ENCODE peak calls at places on chromosomes 16 and 17, in nine cellular contexts. F is central memory CD4-positive, alpha-beta T cell; B is glomerular endothelial cell; Z is NCI-H1105; R is activated T-cell treated with anti-CD3 and anti-CD28 coated beads, Interleukin-2, amount 50 U/mL, for 72 hours; D is esophagus muscularis mucosa; C is foreskin fibroblast; X is NCI-H1048; W is renal cortical epithelial cell. P is an unnamed sample.

GRCh38 chr16:85579199-85579598 is 33.9 kb upstream of the GSE1 start:
- DNase-seq in B (no peak), F (no peak), X (no peak), D (no peak), Z (no peak), W (no peak), C (no peak), R (no peak), P (no peak)

GRCh38 chr17:48722201-48722907 is at the start of gene PRAC1:
- DNase-seq in W (no peak), F (no peak), Z (no peak), R (no peak), B (no peak), X (no peak), D (no peak), C (no peak), P (no peak)

GRCh38 chr16:8958344-8958808 is 5.3 kb downstream of the USP7 start:
- DNase-seq in C (peak; percentile 79), Z (no peak), D (no peak), B (no peak), F (peak; percentile 25), X (no peak), R (peak; percentile 23), W (no peak), P (no peak)

GRCh38 chr16:85557976-85558589 is 55.0 kb upstream of the GSE1 start:
- DNase-seq in F (no peak), C (no peak), X (no peak), Z (peak; percentile 40), R (no peak), W (no peak), B (no peak), D (no peak), P (peak; percentile 46)

GRCh38 chr17:78974635-78975591 is 4.8 kb downstream of the LGALS3BP start:
- DNase-seq in Z (no peak), D (peak; percentile 93), W (peak; percentile 65), B (peak; percentile 16), C (peak; percentile 88), X (no peak), F (no peak), R (no peak), P (peak; percentile 66)

GRCh38 chr17:34859652-34860051 is 101.6 kb downstream of the CCT6B start:
- DNase-seq in Z (no peak), W (no peak), B (no peak), X (no peak), D (no peak), F (no peak), C (no peak), R (no peak), P (no peak)

GRCh38 chr17:50263293-50264262 is 10.7 kb upstream of the TMEM92 start:
- DNase-seq in C (no peak), D (no peak), B (no peak), X (no peak), Z (no peak), W (no peak), R (no peak), F (no peak), P (no peak)

GRCh38 chr16:83344014-83344413 is 463.8 kb upstream of the HSBP1 start:
- DNase-seq in D (no peak), X (no peak), W (peak; percentile 50), B (peak; percentile 99), C (peak; percentile 88), R (no peak), Z (no peak), F (no peak), P (no peak)

GRCh38 chr16:2180962-2181923 is 15.2 kb downstream of the CASKIN1 start:
- DNase-seq in W (no peak), F (no peak), C (no peak), R (no peak), D (no peak), B (no peak), Z (no peak), X (no peak), P (no peak)

GRCh38 chr17:21674242-21674731 is 18.0 kb upstream of the KCNJ18 start:
- DNase-seq in Z (no peak), D (no peak), F (no peak), C (no peak), W (no peak), R (no peak), B (no peak), X (no peak), P (no peak)

GRCh38 chr17:63544467-63545301 is 5.6 kb upstream of the DCAF7 start:
- DNase-seq in B (no peak), D (no peak), Z (no peak), R (no peak), X (no peak), C (no peak), W (no peak), F (no peak), P (no peak)

GRCh38 chr17:57518587-57519118 is 226.4 kb downstream of the CCDC182 start:
- DNase-seq in B (no peak), D (no peak), C (no peak), R (no peak), F (no peak), W (no peak), Z (peak; percentile 93), X (no peak), P (no peak)

GRCh38 chr17:80866050-80866793 is 125.4 kb upstream of the CHMP6 start:
- DNase-seq in F (peak; percentile 46), C (peak; percentile 34), Z (peak; percentile 33), D (no peak), W (peak; percentile 44), B (no peak), X (peak; percentile 10), R (peak; percentile 77), P (peak; percentile 69)

GRCh38 chr17:79979201-79979840 is 56.4 kb downstream of the TBC1D16 start:
- DNase-seq in Z (no peak), X (no peak), D (no peak), W (no peak), B (no peak), R (no peak), F (no peak), C (no peak), P (no peak)

GRCh38 chr16:12625068-12625467 is 178.6 kb downstream of the CPPED1 start:
- DNase-seq in D (no peak), W (no peak), B (no peak), C (no peak), Z (no peak), X (no peak), F (no peak), R (peak; percentile 20), P (no peak)